ENCODE peak calls at places on chromosomes 6 and 20, in seven cellular contexts. C is esophagus muscularis mucosa, I is choroid plexus epithelial cell, Z is DND-41, E is adrenal gland, T is uterus, L is tibial artery. H is an unnamed sample.

GRCh38 chr6:130944486-130944885 is 117.3 kb downstream of the SMLR1 start:
- DNase-seq in E (no peak), I (no peak), C (no peak), T (no peak), L (no peak), Z (no peak), H (no peak)

GRCh38 chr6:121354764-121355163 is 20.5 kb upstream of the TBC1D32 start:
- DNase-seq in E (peak), Z (no peak), L (no peak), T (no peak), I (peak), C (no peak), H (no peak)

GRCh38 chr6:89375427-89375868 is 22.9 kb upstream of the UBE2J1 start:
- DNase-seq in I (peak), L (no peak), T (no peak), E (peak), C (no peak), Z (peak), H (no peak)

GRCh38 chr6:107179004-107179403 is 63.7 kb upstream of the BEND3 start:
- DNase-seq in T (no peak), Z (peak), C (no peak), E (peak), L (no peak), I (peak), H (no peak)

GRCh38 chr20:57094171-57094891 is 172.1 kb downstream of the BMP7 start:
- DNase-seq in L (no peak), Z (no peak), C (no peak), E (no peak), I (no peak), T (no peak), H (no peak)

GRCh38 chr6:165925474-165926156 is 242.0 kb downstream of the TBXT start:
- DNase-seq in L (no peak), E (no peak), I (peak), C (no peak), T (no peak), Z (no peak), H (no peak)

GRCh38 chr6:52417675-52418111 is 2.4 kb upstream of the EFHC1 start:
- DNase-seq in E (no peak), Z (no peak), C (no peak), L (no peak), T (no peak), I (peak), H (peak)

GRCh38 chr20:8534368-8534767 is 402.3 kb downstream of the PLCB1 start:
- DNase-seq in E (no peak), T (no peak), I (no peak), L (no peak), Z (no peak), C (no peak), H (no peak)

GRCh38 chr6:131917763-131918649 is 33.2 kb downstream of the CCN2 start:
- DNase-seq in C (no peak), E (no peak), T (no peak), L (no peak), Z (no peak), I (no peak), H (no peak)

GRCh38 chr20:25987073-25987927 is 290.6 kb upstream of the ZNF337 start:
- DNase-seq in Z (no peak), T (peak), L (no peak), I (peak), C (no peak), E (peak), H (no peak)

GRCh38 chr6:153059311-153059710 is 56.8 kb upstream of the MTRF1L start:
- DNase-seq in Z (no peak), T (no peak), I (peak), L (no peak), E (no peak), C (no peak), H (no peak)

GRCh38 chr6:134288538-134289203 is 29.2 kb downstream of the SGK1 start:
- DNase-seq in I (peak), L (no peak), C (no peak), E (no peak), T (no peak), Z (no peak), H (peak)

GRCh38 chr6:1703091-1703855 is 93.6 kb downstream of the FOXC1 start:
- DNase-seq in I (no peak), T (no peak), E (no peak), L (no peak), Z (no peak), C (no peak), H (no peak)

GRCh38 chr6:52012582-52012981 is 74.8 kb downstream of the PKHD1 start:
- DNase-seq in E (no peak), L (no peak), Z (no peak), C (no peak), I (no peak), T (no peak), H (no peak)

GRCh38 chr6:81614292-81614691 is 138.2 kb downstream of the TENT5A start:
- DNase-seq in L (no peak), I (peak), T (no peak), Z (peak), E (no peak), C (no peak), H (no peak)

GRCh38 chr6:46199387-46199786 is 28.6 kb upstream of the ENPP5 start:
- DNase-seq in L (no peak), C (no peak), T (no peak), E (peak), Z (no peak), I (no peak), H (peak)

GRCh38 chr20:14470231-14470894 is 133.0 kb upstream of the FLRT3 start:
- DNase-seq in E (no peak), T (no peak), Z (no peak), I (no peak), C (no peak), L (no peak), H (no peak)

GRCh38 chr20:1830240-1830639 is 65.0 kb upstream of the SIRPA start:
- DNase-seq in T (no peak), E (peak), I (peak), L (no peak), Z (no peak), C (no peak), H (peak)

GRCh38 chr20:40192083-40192482 is 497.0 kb downstream of the MAFB start:
- DNase-seq in L (no peak), I (no peak), E (no peak), C (no peak), Z (no peak), T (no peak), H (no peak)

GRCh38 chr6:113120577-113121285 is 736.4 kb upstream of the MARCKS start:
- DNase-seq in T (no peak), C (no peak), E (peak), L (no peak), Z (no peak), I (peak), H (peak)

GRCh38 chr6:111918825-111919224 is 45.6 kb upstream of the FYN start:
- DNase-seq in C (no peak), T (peak), E (no peak), Z (peak), I (peak), L (no peak), H (peak)

GRCh38 chr20:36604952-36605308 is 649 bp upstream of the RAB5IF start:
- DNase-seq in I (peak), T (peak), C (no peak), L (peak), Z (peak), E (peak), H (no peak)

GRCh38 chr20:25494506-25495188 is 87.2 kb downstream of the GINS1 start:
- DNase-seq in E (no peak), T (no peak), Z (no peak), L (no peak), I (no peak), C (no peak), H (no peak)

GRCh38 chr6:32168807-32169206 is 4.4 kb downstream of the EGFL8 start:
- DNase-seq in C (no peak), Z (no peak), T (no peak), L (no peak), E (no peak), I (peak), H (no peak)

GRCh38 chr6:81753709-81754678 is 1.5 kb upstream of the TENT5A start:
- DNase-seq in T (peak), Z (no peak), L (peak), I (peak), C (peak), E (peak), H (no peak)

GRCh38 chr20:6420336-6420735 is 297.5 kb upstream of the FERMT1 start:
- DNase-seq in I (peak), L (no peak), C (no peak), Z (no peak), E (no peak), T (no peak), H (no peak)

GRCh38 chr20:6416371-6416770 is 293.5 kb upstream of the FERMT1 start:
- DNase-seq in C (no peak), T (no peak), Z (no peak), E (no peak), L (no peak), I (no peak), H (no peak)

GRCh38 chr20:6426287-6426891 is 303.6 kb upstream of the FERMT1 start:
- DNase-seq in I (no peak), Z (no peak), T (no peak), L (no peak), C (no peak), E (no peak), H (no peak)

GRCh38 chr20:6418732-6419131 is 295.9 kb upstream of the FERMT1 start:
- DNase-seq in E (no peak), T (no peak), L (no peak), Z (no peak), I (no peak), C (no peak), H (no peak)

GRCh38 chr20:6421321-6422030 is 298.6 kb upstream of the FERMT1 start:
- DNase-seq in L (no peak), I (no peak), T (no peak), C (no peak), Z (no peak), E (no peak), H (no peak)
- TF ChIP-seq CTCF in L (no peak), I (no peak), T (no peak), C (no peak), Z (no peak), E (no peak), H (no peak)

DNA sequence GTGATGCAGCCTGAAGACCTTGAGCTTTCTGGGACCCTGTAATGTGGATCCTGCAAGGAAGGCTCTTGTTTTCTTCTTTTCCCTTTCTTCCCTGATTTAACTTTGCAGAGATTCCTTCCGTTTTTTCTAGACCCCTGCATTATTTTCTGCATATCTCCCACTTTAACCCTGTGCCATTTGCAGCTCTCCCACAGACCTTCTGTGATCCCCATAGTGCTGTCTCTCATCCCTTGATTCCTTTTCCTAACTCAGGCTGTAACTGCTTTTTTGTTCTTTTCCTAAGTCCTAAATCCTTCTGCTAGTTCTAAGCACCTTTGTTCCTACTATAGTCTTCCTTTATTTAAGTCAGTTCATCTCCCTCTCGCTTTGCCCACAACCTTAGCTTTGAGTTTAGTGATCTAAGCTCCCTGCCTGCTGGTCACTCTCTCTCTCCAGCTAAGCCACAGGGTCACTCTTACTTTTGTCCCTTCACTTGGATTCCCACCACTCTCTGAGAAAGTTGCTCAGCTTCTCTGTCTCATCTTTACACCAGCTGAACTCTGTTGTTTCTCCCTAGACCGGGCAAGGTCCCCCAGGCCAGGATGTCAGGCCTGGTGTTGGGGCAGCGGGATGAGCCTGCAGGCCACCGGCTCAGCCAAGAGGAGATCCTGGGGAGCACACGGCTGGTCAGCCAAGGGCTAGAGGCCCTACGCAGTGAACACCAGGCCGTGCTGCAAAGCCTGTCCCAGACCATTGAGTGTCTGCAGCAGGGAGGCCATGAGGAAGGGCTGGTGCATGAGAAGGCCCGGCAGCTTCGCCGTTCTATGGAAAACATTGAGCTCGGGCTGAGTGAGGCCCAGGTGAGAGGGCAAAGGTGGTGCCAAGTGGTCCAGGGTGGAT is 1.6 kb downstream of the KLC4 start:
- DNase-seq in L (no peak), T (no peak), I (no peak), E (no peak), Z (no peak), C (no peak), H (no peak)
- H3K4me3 ChIP-seq in L (peak), T (peak), I (no peak), E (no peak), Z (no peak), C (no peak), H (no peak)

GRCh38 chr6:95128439-95128838 is 448.9 kb upstream of the MANEA start:
- DNase-seq in I (no peak), C (no peak), T (no peak), E (no peak), L (no peak), Z (no peak), H (no peak)

GRCh38 chr6:95133578-95133977 is 443.8 kb upstream of the MANEA start:
- DNase-seq in T (no peak), Z (no peak), L (no peak), E (no peak), C (no peak), I (peak), H (no peak)
- TF ChIP-seq CTCF in T (no peak), Z (no peak), L (no peak), E (no peak), C (no peak), I (peak), H (no peak)

GRCh38 chr6:53518862-53519261 is 26.0 kb downstream of the GCLC start:
- DNase-seq in L (no peak), T (no peak), E (no peak), I (no peak), Z (no peak), C (no peak), H (no peak)
- H3K4me3 ChIP-seq in L (no peak), T (no peak), E (no peak), I (no peak), Z (no peak), C (no peak), H (no peak)

GRCh38 chr20:38473353-38473795 is 731 bp downstream of the RALGAPB start:
- DNase-seq in T (no peak), C (no peak), I (peak), E (peak), Z (no peak), L (no peak), H (no peak)
- TF ChIP-seq CTCF in T (no peak), C (no peak), I (peak), E (no peak), Z (no peak), L (no peak), H (peak)

GRCh38 chr6:72559067-72559466 is 62.8 kb upstream of the KCNQ5 start:
- DNase-seq in T (no peak), E (no peak), C (no peak), Z (no peak), L (no peak), I (no peak), H (no peak)

GRCh38 chr6:72561629-72562028 is 60.2 kb upstream of the KCNQ5 start:
- DNase-seq in T (no peak), C (no peak), Z (no peak), E (no peak), I (no peak), L (no peak), H (no peak)

GRCh38 chr6:72564231-72564630 is 57.6 kb upstream of the KCNQ5 start:
- DNase-seq in I (no peak), C (no peak), E (no peak), Z (no peak), T (no peak), L (no peak), H (no peak)

GRCh38 chr6:72560721-72561593 is 60.9 kb upstream of the KCNQ5 start:
- DNase-seq in E (no peak), L (no peak), I (no peak), C (no peak), T (no peak), Z (no peak), H (no peak)
- H3K4me3 ChIP-seq in E (no peak), L (no peak), I (no peak), C (no peak), T (no peak), Z (no peak), H (no peak)

DNA sequence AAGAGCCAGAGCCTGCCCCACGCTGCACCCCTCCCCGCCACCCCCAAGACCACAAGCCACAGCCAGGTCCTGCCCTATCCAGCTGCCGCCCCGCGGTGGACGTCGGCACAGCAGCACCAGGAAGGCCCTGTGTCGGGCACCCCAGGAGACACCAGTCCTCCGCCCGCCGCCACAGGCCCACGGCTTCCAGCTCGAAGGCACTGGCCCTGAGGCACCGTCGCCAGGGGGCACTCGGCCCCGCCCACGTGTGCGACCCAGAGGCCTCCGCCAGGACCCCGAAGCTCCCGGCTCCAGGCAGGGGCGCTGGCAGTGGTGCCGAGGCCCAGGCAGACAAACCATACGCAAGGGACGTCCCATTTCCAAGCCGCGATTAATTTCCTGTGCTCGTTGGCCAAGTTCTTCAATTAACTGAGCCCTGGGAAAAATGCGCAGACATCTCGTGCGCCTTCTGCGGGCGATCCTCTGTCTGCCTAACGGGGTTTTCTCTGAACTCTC is 19.4 kb downstream of the KCNQ2 start:
- DNase-seq in Z (no peak), E (no peak), C (no peak), I (no peak), L (no peak), T (no peak), H (no peak)
- TF ChIP-seq CTCF in Z (peak), E (no peak), C (no peak), I (no peak), L (no peak), T (no peak), H (peak)

H was measured in AG09309.